ENCODE peak calls at places on chromosomes 6 and 20, in ten cellular contexts. One of them, this sample, is unnamed.
A peak's percentile ranks its signal among the peaks of the same experiment; 100 is the strongest.

GRCh38 chr6:15461127-15461944 is 201.5 kb downstream of the DTNBP1 start:
- DNase-seq in adrenal gland: no peak
- DNase-seq in uterus: no peak
- DNase-seq in NT2/D1: no peak
- DNase-seq in heart left ventricle: no peak
- DNase-seq in pancreas: no peak
- DNase-seq in H1: no peak
- DNase-seq in PC-3: peak; percentile 52
- DNase-seq in cardiac muscle cell: no peak
- DNase-seq in lower lobe of right lung: no peak
- DNase-seq in this sample: no peak

GRCh38 chr6:154888426-154888825 is 106.7 kb upstream of the TIAM2 start:
- DNase-seq in heart left ventricle: no peak
- DNase-seq in pancreas: no peak
- DNase-seq in cardiac muscle cell: no peak
- DNase-seq in NT2/D1: no peak
- DNase-seq in uterus: no peak
- DNase-seq in PC-3: no peak
- DNase-seq in adrenal gland: no peak
- DNase-seq in H1: no peak
- DNase-seq in lower lobe of right lung: no peak
- DNase-seq in this sample: no peak

GRCh38 chr6:71403422-71404134 is 115.0 kb downstream of the OGFRL1 start:
- DNase-seq in NT2/D1: no peak
- DNase-seq in lower lobe of right lung: no peak
- DNase-seq in PC-3: peak; percentile 38
- DNase-seq in pancreas: no peak
- DNase-seq in heart left ventricle: no peak
- DNase-seq in adrenal gland: no peak
- DNase-seq in H1: no peak
- DNase-seq in cardiac muscle cell: no peak
- DNase-seq in uterus: no peak
- DNase-seq in this sample: no peak

GRCh38 chr6:144063246-144063743 is 32.1 kb downstream of the SF3B5 start:
- DNase-seq in H1: no peak
- DNase-seq in cardiac muscle cell: no peak
- DNase-seq in lower lobe of right lung: no peak
- DNase-seq in adrenal gland: no peak
- DNase-seq in uterus: no peak
- DNase-seq in PC-3: no peak
- DNase-seq in heart left ventricle: no peak
- DNase-seq in pancreas: peak; percentile 6
- DNase-seq in NT2/D1: no peak
- DNase-seq in this sample: no peak

GRCh38 chr6:158039571-158040050 is 57.9 kb downstream of the SYNJ2 start:
- DNase-seq in adrenal gland: no peak
- DNase-seq in cardiac muscle cell: no peak
- DNase-seq in NT2/D1: no peak
- DNase-seq in PC-3: peak; percentile 60
- DNase-seq in uterus: no peak
- DNase-seq in lower lobe of right lung: peak; percentile 49
- DNase-seq in pancreas: no peak
- DNase-seq in H1: no peak
- DNase-seq in heart left ventricle: no peak
- DNase-seq in this sample: peak; percentile 97

GRCh38 chr6:31402324-31403282 is 792 bp upstream of the MICA start:
- DNase-seq in PC-3: peak; percentile 35
- DNase-seq in cardiac muscle cell: no peak
- DNase-seq in heart left ventricle: no peak
- DNase-seq in lower lobe of right lung: no peak
- DNase-seq in H1: no peak
- DNase-seq in adrenal gland: peak; percentile 65
- DNase-seq in pancreas: no peak
- DNase-seq in NT2/D1: no peak
- DNase-seq in uterus: no peak
- DNase-seq in this sample: peak; percentile 43

GRCh38 chr6:44000164-44000842 is 126.9 kb downstream of the MRPL14 start:
- DNase-seq in NT2/D1: no peak
- DNase-seq in PC-3: no peak
- DNase-seq in uterus: no peak
- DNase-seq in adrenal gland: no peak
- DNase-seq in cardiac muscle cell: no peak
- DNase-seq in lower lobe of right lung: peak; percentile 87
- DNase-seq in pancreas: no peak
- DNase-seq in H1: no peak
- DNase-seq in heart left ventricle: no peak
- DNase-seq in this sample: no peak

GRCh38 chr6:141580988-141581387 is 551.7 kb upstream of the GJE1 start:
- DNase-seq in pancreas: no peak
- DNase-seq in H1: no peak
- DNase-seq in heart left ventricle: no peak
- DNase-seq in NT2/D1: no peak
- DNase-seq in adrenal gland: no peak
- DNase-seq in uterus: no peak
- DNase-seq in lower lobe of right lung: no peak
- DNase-seq in cardiac muscle cell: no peak
- DNase-seq in PC-3: peak; percentile 33
- DNase-seq in this sample: peak; percentile 8

DNA sequence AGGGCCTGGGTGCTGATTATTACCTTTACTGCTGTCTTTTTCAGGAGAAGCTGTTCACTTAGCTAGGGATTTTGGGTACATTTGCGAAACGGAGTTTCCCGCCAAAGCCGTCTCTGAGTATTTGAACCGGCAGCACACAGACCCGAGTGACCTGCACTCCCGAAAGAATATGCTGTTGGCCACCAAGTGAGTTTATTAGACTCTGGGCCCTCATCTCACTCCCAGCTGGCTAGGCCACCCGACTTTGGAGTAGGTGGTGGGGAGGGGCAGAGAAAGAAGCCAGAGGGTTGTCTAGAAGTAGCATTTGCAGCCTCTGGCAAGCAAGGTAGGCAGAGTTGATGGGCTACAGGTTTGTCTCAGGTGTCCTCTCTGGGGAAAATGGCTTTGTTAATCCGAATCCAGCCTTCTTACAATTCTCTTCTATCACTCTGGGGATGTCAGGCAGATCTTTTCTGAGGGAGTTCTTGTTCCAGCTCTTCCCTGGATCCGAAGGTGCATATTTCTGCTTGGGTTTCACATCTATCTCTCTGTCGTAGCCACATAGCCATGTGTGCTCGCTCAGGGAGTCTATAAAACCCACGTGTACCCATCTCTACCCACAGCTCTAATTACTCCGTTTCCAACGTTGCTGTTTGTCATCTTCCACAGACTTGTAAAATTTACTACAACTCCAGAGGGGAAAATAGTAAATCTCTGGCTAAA is 21.6 kb downstream of the TFAP2B start:
- DNase-seq in PC-3: no peak
- DNase-seq in lower lobe of right lung: no peak
- DNase-seq in cardiac muscle cell: no peak
- DNase-seq in uterus: no peak
- DNase-seq in H1: no peak
- DNase-seq in pancreas: no peak
- DNase-seq in heart left ventricle: no peak
- DNase-seq in NT2/D1: no peak
- DNase-seq in adrenal gland: no peak
- DNase-seq in this sample: no peak
- H3K27me3 ChIP-seq in PC-3: peaks cover 19% of the 10 kb centered on the region
- H3K27me3 ChIP-seq in lower lobe of right lung: peaks cover 94% of the 10 kb centered on the region
- H3K27me3 ChIP-seq in cardiac muscle cell: peaks cover 100% of the 10 kb centered on the region
- H3K27me3 ChIP-seq in uterus: no peaks in the 10 kb centered on the region
- H3K27me3 ChIP-seq in H1: peaks cover 100% of the 10 kb centered on the region
- H3K27me3 ChIP-seq in pancreas: peaks cover 8% of the 10 kb centered on the region
- H3K27me3 ChIP-seq in heart left ventricle: peaks cover 100% of the 10 kb centered on the region
- H3K27me3 ChIP-seq in NT2/D1: peaks cover 56% of the 10 kb centered on the region
- H3K27me3 ChIP-seq in adrenal gland: peaks cover 42% of the 10 kb centered on the region
- H3K27me3 ChIP-seq in this sample: peaks cover 13% of the 10 kb centered on the region

DNA sequence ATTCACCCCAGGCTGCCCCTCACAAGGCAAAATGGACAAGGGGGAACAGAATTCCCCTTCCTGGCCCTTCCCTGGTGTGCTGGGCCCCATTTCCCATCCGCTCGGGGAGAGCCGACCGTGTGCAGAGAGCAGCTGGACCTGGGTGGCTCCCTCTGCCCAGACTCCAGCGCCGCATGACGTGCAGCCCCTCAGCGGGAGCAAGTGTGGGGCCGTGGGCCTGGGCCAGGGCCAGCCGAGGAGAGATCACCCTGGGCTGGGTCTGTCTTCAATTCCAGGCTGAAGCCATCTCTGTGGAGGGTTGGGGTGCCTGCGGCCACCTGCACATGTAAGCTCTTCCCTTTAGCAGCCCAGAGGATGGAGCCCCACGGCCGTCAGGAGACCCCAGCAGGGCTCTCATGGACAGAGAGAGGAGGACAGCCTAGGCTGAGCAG is 241.8 kb downstream of the TTLL2 start:
- DNase-seq in H1: no peak
- DNase-seq in PC-3: no peak
- DNase-seq in adrenal gland: no peak
- DNase-seq in lower lobe of right lung: no peak
- DNase-seq in NT2/D1: no peak
- DNase-seq in uterus: no peak
- DNase-seq in pancreas: no peak
- DNase-seq in heart left ventricle: no peak
- DNase-seq in cardiac muscle cell: no peak
- DNase-seq in this sample: no peak
- H3K9me3 ChIP-seq in H1: no peaks in the 10 kb centered on the region
- H3K9me3 ChIP-seq in PC-3: no peaks in the 10 kb centered on the region
- H3K9me3 ChIP-seq in adrenal gland: no peaks in the 10 kb centered on the region
- H3K9me3 ChIP-seq in lower lobe of right lung: no peaks in the 10 kb centered on the region
- H3K9me3 ChIP-seq in NT2/D1: no peaks in the 10 kb centered on the region
- H3K9me3 ChIP-seq in uterus: no peaks in the 10 kb centered on the region
- H3K9me3 ChIP-seq in pancreas: no peaks in the 10 kb centered on the region
- H3K9me3 ChIP-seq in heart left ventricle: no peaks in the 10 kb centered on the region
- H3K9me3 ChIP-seq in cardiac muscle cell: no peaks in the 10 kb centered on the region
- H3K9me3 ChIP-seq in this sample: no peaks in the 10 kb centered on the region

GRCh38 chr6:65110031-65110430 is 597.0 kb downstream of the EYS start:
- DNase-seq in H1: no peak
- DNase-seq in PC-3: no peak
- DNase-seq in lower lobe of right lung: no peak
- DNase-seq in pancreas: no peak
- DNase-seq in NT2/D1: no peak
- DNase-seq in heart left ventricle: no peak
- DNase-seq in uterus: no peak
- DNase-seq in cardiac muscle cell: no peak
- DNase-seq in adrenal gland: no peak
- DNase-seq in this sample: no peak

GRCh38 chr6:65117854-65118409 is 589.1 kb downstream of the EYS start:
- DNase-seq in uterus: no peak
- DNase-seq in PC-3: no peak
- DNase-seq in cardiac muscle cell: no peak
- DNase-seq in adrenal gland: no peak
- DNase-seq in H1: no peak
- DNase-seq in pancreas: no peak
- DNase-seq in heart left ventricle: no peak
- DNase-seq in NT2/D1: no peak
- DNase-seq in lower lobe of right lung: no peak
- DNase-seq in this sample: no peak

GRCh38 chr6:65116326-65116725 is 590.7 kb downstream of the EYS start:
- DNase-seq in NT2/D1: no peak
- DNase-seq in cardiac muscle cell: no peak
- DNase-seq in heart left ventricle: no peak
- DNase-seq in adrenal gland: no peak
- DNase-seq in H1: no peak
- DNase-seq in pancreas: no peak
- DNase-seq in uterus: no peak
- DNase-seq in PC-3: no peak
- DNase-seq in lower lobe of right lung: no peak
- DNase-seq in this sample: no peak

GRCh38 chr6:65113581-65113980 is 593.4 kb downstream of the EYS start:
- DNase-seq in cardiac muscle cell: no peak
- DNase-seq in uterus: no peak
- DNase-seq in H1: no peak
- DNase-seq in heart left ventricle: no peak
- DNase-seq in PC-3: no peak
- DNase-seq in adrenal gland: no peak
- DNase-seq in NT2/D1: no peak
- DNase-seq in pancreas: no peak
- DNase-seq in lower lobe of right lung: no peak
- DNase-seq in this sample: no peak

DNA sequence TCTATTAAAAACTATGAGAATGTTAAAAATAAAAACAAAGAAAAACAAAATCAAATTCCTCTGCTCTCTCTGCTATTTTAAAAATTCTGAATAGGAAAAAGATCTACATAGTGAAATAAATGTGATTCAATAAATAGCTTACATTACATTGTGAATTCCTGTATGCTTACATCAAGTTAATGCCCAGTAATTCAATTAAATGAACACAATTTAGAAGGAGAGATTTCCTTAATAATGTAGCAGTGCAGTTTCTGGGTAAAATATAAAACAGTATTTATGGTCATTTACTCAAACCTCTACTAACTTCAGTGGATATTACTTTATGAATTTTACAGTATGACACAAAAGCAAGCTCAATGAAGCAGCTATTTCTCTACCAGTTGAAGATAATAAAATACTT is 594.6 kb downstream of the EYS start:
- DNase-seq in pancreas: no peak
- DNase-seq in cardiac muscle cell: no peak
- DNase-seq in adrenal gland: no peak
- DNase-seq in PC-3: no peak
- DNase-seq in uterus: no peak
- DNase-seq in heart left ventricle: no peak
- DNase-seq in H1: no peak
- DNase-seq in lower lobe of right lung: no peak
- DNase-seq in NT2/D1: no peak
- DNase-seq in this sample: no peak
- H3K4me3 ChIP-seq in pancreas: no peak overlapping the region
- H3K4me3 ChIP-seq in cardiac muscle cell: no peak overlapping the region
- H3K4me3 ChIP-seq in adrenal gland: no peak overlapping the region
- H3K4me3 ChIP-seq in PC-3: no peak overlapping the region
- H3K4me3 ChIP-seq in uterus: no peak overlapping the region
- H3K4me3 ChIP-seq in heart left ventricle: no peak overlapping the region
- H3K4me3 ChIP-seq in H1: no peak overlapping the region
- H3K4me3 ChIP-seq in lower lobe of right lung: no peak overlapping the region
- H3K4me3 ChIP-seq in NT2/D1: no peak overlapping the region
- H3K4me3 ChIP-seq in this sample: no peak overlapping the region

GRCh38 chr20:63471719-63472158 is 716 bp downstream of the KCNQ2 start:
- DNase-seq in pancreas: no peak
- DNase-seq in PC-3: no peak
- DNase-seq in H1: no peak
- DNase-seq in uterus: no peak
- DNase-seq in adrenal gland: no peak
- DNase-seq in heart left ventricle: no peak
- DNase-seq in cardiac muscle cell: no peak
- DNase-seq in NT2/D1: no peak
- DNase-seq in lower lobe of right lung: no peak
- DNase-seq in this sample: no peak

GRCh38 chr20:63473555-63474449 is 1.3 kb upstream of the KCNQ2 start:
- DNase-seq in H1: no peak
- DNase-seq in cardiac muscle cell: no peak
- DNase-seq in pancreas: no peak
- DNase-seq in uterus: no peak
- DNase-seq in NT2/D1: no peak
- DNase-seq in lower lobe of right lung: no peak
- DNase-seq in heart left ventricle: no peak
- DNase-seq in adrenal gland: no peak
- DNase-seq in PC-3: no peak
- DNase-seq in this sample: no peak

GRCh38 chr20:63472159-63472811 is at the start of gene KCNQ2:
- DNase-seq in cardiac muscle cell: peak; percentile 40
- DNase-seq in uterus: no peak
- DNase-seq in heart left ventricle: no peak
- DNase-seq in adrenal gland: no peak
- DNase-seq in lower lobe of right lung: no peak
- DNase-seq in NT2/D1: peak; percentile 42
- DNase-seq in pancreas: no peak
- DNase-seq in PC-3: no peak
- DNase-seq in H1: no peak
- DNase-seq in this sample: no peak

GRCh38 chr20:63471002-63471718 is 1.3 kb downstream of the KCNQ2 start:
- DNase-seq in adrenal gland: no peak
- DNase-seq in lower lobe of right lung: no peak
- DNase-seq in uterus: no peak
- DNase-seq in cardiac muscle cell: no peak
- DNase-seq in PC-3: no peak
- DNase-seq in pancreas: no peak
- DNase-seq in heart left ventricle: no peak
- DNase-seq in H1: no peak
- DNase-seq in NT2/D1: no peak
- DNase-seq in this sample: no peak

DNA sequence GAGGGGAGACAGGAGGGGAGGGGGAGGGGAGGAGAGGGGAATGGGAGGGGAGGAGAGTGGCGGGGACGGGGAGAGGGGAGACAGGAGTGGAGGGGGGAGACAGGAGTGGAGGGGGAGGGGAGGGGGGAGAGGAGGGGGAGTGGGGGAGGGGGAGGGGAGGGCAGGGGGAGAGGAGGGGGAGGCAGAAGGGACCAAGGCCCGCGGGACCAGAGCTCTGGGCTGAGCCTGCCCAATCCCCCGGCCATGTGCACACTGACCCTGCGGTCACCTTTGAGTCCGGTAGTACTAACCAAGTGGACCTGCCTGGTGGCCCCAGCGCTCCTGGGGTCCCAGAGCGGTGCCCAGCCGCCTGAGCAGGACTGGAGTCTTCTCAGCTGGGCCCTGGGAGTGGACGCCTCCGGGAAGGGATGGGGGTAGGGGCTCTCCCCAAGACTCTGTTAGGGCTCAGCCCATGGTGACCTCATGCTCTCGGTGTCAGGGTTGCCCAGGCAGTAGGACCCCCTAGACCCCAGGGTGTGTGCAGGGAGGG is 471 bp upstream of the KCNQ2 start:
- DNase-seq in heart left ventricle: no peak
- DNase-seq in cardiac muscle cell: no peak
- DNase-seq in NT2/D1: no peak
- DNase-seq in H1: no peak
- DNase-seq in pancreas: no peak
- DNase-seq in uterus: no peak
- DNase-seq in lower lobe of right lung: no peak
- DNase-seq in PC-3: no peak
- DNase-seq in adrenal gland: no peak
- DNase-seq in this sample: no peak
- H3K27me3 ChIP-seq in heart left ventricle: peaks cover 82% of the 10 kb centered on the region
- H3K27me3 ChIP-seq in cardiac muscle cell: peaks cover 46% of the 10 kb centered on the region
- H3K27me3 ChIP-seq in NT2/D1: peaks cover 32% of the 10 kb centered on the region
- H3K27me3 ChIP-seq in H1: peaks cover 8% of the 10 kb centered on the region
- H3K27me3 ChIP-seq in pancreas: peaks cover 3% of the 10 kb centered on the region
- H3K27me3 ChIP-seq in uterus: peaks cover 3% of the 10 kb centered on the region
- H3K27me3 ChIP-seq in lower lobe of right lung: peaks cover 92% of the 10 kb centered on the region
- H3K27me3 ChIP-seq in PC-3: peaks cover 54% of the 10 kb centered on the region
- H3K27me3 ChIP-seq in adrenal gland: peaks cover 61% of the 10 kb centered on the region
- H3K27me3 ChIP-seq in this sample: peaks cover 56% of the 10 kb centered on the region

This sample was measured in MG63.